ENCODE peak calls at places on chromosome 6, in six cellular contexts. L, T, K, S, U and O are unnamed samples.

GRCh38 chr6:43070028-43070632 is 6.0 kb upstream of the PTK7 start:
- DNase-seq in S (no peak), U (no peak), T (peak), L (no peak), K (no peak), O (peak)

GRCh38 chr6:29892696-29893095 is 49.6 kb upstream of the HLA-A start:
- DNase-seq in T (no peak), U (no peak), K (no peak), L (no peak), S (no peak), O (no peak)

GRCh38 chr6:14022673-14023072 is 94.9 kb upstream of the CD83 start:
- DNase-seq in T (no peak), U (no peak), K (no peak), L (no peak), S (no peak), O (no peak)

GRCh38 chr6:25387921-25388320 is 108.7 kb downstream of the CARMIL1 start:
- DNase-seq in L (no peak), K (no peak), T (no peak), S (no peak), U (no peak), O (no peak)

GRCh38 chr6:946546-946945 is 253.6 kb upstream of the EXOC2 start:
- DNase-seq in T (peak), K (no peak), S (no peak), L (no peak), U (no peak), O (no peak)

GRCh38 chr6:15351631-15352030 is 105.8 kb downstream of the JARID2 start:
- DNase-seq in K (no peak), S (no peak), L (peak), U (peak), T (peak), O (peak)

GRCh38 chr6:140581601-140582000 is 1207.2 kb upstream of the CITED2 start:
- DNase-seq in S (no peak), K (no peak), T (no peak), L (no peak), U (no peak), O (no peak)

GRCh38 chr6:137647762-137648412 is 153.7 kb upstream of the OLIG3 start:
- DNase-seq in T (peak), K (no peak), U (no peak), L (no peak), S (no peak), O (no peak)

GRCh38 chr6:90131614-90132423 is 164.8 kb downstream of the BACH2 start:
- DNase-seq in U (peak), L (no peak), K (no peak), S (no peak), T (peak), O (no peak)

GRCh38 chr6:13538084-13538483 is 36.3 kb upstream of the SIRT5 start:
- DNase-seq in U (no peak), S (no peak), L (no peak), K (no peak), T (peak), O (peak)

GRCh38 chr6:140538926-140539325 is 1164.5 kb upstream of the CITED2 start:
- DNase-seq in S (no peak), K (no peak), T (peak), L (no peak), U (no peak), O (no peak)

GRCh38 chr6:142820336-142821016 is 124.5 kb downstream of the HIVEP2 start:
- DNase-seq in S (no peak), K (no peak), L (no peak), T (no peak), U (no peak), O (no peak)

GRCh38 chr6:145749632-145750031 is 14.3 kb upstream of the EPM2A start:
- DNase-seq in U (no peak), T (peak), S (no peak), K (no peak), L (no peak), O (peak)

GRCh38 chr6:136728033-136728939 is 64.0 kb downstream of the MAP3K5 start:
- DNase-seq in U (no peak), L (no peak), S (no peak), K (no peak), T (no peak), O (no peak)

GRCh38 chr6:25130518-25130917 is 148.7 kb upstream of the CARMIL1 start:
- DNase-seq in T (no peak), K (no peak), S (no peak), U (no peak), L (no peak), O (no peak)

GRCh38 chr6:36608788-36609563 is 14.8 kb downstream of the SRSF3 start:
- DNase-seq in L (peak), S (no peak), K (peak), T (no peak), U (no peak), O (no peak)

GRCh38 chr6:101741474-101742171 is 348.1 kb downstream of the GRIK2 start:
- DNase-seq in S (no peak), K (no peak), U (no peak), L (no peak), T (no peak), O (no peak)

GRCh38 chr6:36807750-36808149 is 31.5 kb downstream of the CPNE5 start:
- DNase-seq in K (no peak), L (no peak), U (no peak), T (no peak), S (no peak), O (no peak)

GRCh38 chr6:124487778-124488431 is 474.3 kb upstream of the RNF217 start:
- DNase-seq in T (peak), L (no peak), U (no peak), S (no peak), K (no peak), O (no peak)

GRCh38 chr6:162005375-162005774 is 722.2 kb downstream of the PRKN start:
- DNase-seq in S (no peak), U (no peak), L (no peak), K (no peak), T (no peak), O (no peak)

GRCh38 chr6:133368664-133369063 is 127.5 kb downstream of the EYA4 start:
- DNase-seq in L (no peak), K (no peak), S (no peak), U (no peak), T (peak), O (no peak)

GRCh38 chr6:117908246-117909107 is 1.4 kb downstream of the SLC35F1 start:
- DNase-seq in K (no peak), U (no peak), T (no peak), L (no peak), S (no peak), O (no peak)

GRCh38 chr6:70395301-70395672 is 18.0 kb upstream of the FAM135A start:
- DNase-seq in L (no peak), U (no peak), T (no peak), S (no peak), K (no peak), O (no peak)

GRCh38 chr6:143842902-143843688 is at the start of gene LTV1:
- DNase-seq in S (peak), K (peak), T (peak), L (peak), U (peak), O (peak)
- TF ChIP-seq POLR2A in S (peak), K (peak), T (peak), L (peak), U (no peak), O (peak)

GRCh38 chr6:41058783-41059181 is 5.8 kb downstream of the APOBEC2 start:
- DNase-seq in S (no peak), K (no peak), U (no peak), T (no peak), L (no peak), O (no peak)

GRCh38 chr6:41051873-41052272 is 1.1 kb upstream of the APOBEC2 start:
- DNase-seq in L (no peak), K (no peak), T (no peak), U (no peak), S (no peak), O (no peak)

GRCh38 chr6:41056768-41057490 is 3.9 kb downstream of the APOBEC2 start:
- DNase-seq in L (no peak), K (peak), S (no peak), T (no peak), U (no peak), O (peak)

GRCh38 chr6:41053056-41053455 is at the start of gene APOBEC2:
- DNase-seq in K (no peak), U (peak), T (no peak), L (no peak), S (no peak), O (no peak)

GRCh38 chr6:41055149-41055548 is 2.1 kb downstream of the APOBEC2 start:
- DNase-seq in U (no peak), T (peak), K (no peak), L (no peak), S (no peak), O (no peak)
- TF ChIP-seq POLR2A in U (no peak), T (no peak), K (no peak), L (no peak), S (no peak), O (no peak)

GRCh38 chr6:20313960-20314530 is 87.6 kb upstream of the E2F3 start:
- DNase-seq in U (no peak), S (no peak), L (no peak), K (no peak), T (no peak), O (no peak)

GRCh38 chr6:20318851-20319387 is 82.8 kb upstream of the E2F3 start:
- DNase-seq in U (no peak), S (no peak), T (no peak), L (no peak), K (no peak), O (no peak)

GRCh38 chr6:20315456-20315855 is 86.2 kb upstream of the E2F3 start:
- DNase-seq in S (no peak), K (peak), T (no peak), U (no peak), L (no peak), O (no peak)

GRCh38 chr6:20317430-20317829 is 84.2 kb upstream of the E2F3 start:
- DNase-seq in S (no peak), L (no peak), T (no peak), K (no peak), U (no peak), O (no peak)

GRCh38 chr6:20319520-20320357 is 81.9 kb upstream of the E2F3 start:
- DNase-seq in L (no peak), K (peak), S (peak), U (peak), T (no peak), O (peak)
- TF ChIP-seq POLR2A in L (no peak), K (no peak), S (peak), U (no peak), T (no peak), O (peak)

DNA sequence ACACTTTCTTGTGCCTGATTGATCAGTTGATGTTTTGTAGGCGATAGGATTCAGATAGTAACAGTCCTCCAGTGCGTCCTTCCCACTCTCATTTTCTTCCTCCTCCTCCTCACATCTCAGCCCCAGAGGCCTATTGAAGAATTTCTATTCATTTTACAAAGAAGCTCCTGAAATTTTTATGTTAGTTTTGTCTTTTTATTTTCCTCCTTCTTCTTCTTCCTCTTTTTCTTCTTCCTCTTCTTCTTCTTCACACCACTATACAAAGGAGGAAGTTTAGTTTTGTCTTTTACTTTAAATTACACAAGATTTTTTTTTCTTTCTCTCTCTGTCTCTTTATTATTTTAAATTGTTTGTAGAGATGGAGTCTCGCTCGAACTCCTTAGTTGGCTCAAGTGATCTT is 19.1 kb downstream of the BTN2A1 start:
- DNase-seq in U (no peak), S (no peak), L (no peak), T (no peak), K (no peak), O (no peak)
- TF ChIP-seq POLR2A in U (no peak), S (no peak), L (no peak), T (no peak), K (no peak), O (no peak)

DNA sequence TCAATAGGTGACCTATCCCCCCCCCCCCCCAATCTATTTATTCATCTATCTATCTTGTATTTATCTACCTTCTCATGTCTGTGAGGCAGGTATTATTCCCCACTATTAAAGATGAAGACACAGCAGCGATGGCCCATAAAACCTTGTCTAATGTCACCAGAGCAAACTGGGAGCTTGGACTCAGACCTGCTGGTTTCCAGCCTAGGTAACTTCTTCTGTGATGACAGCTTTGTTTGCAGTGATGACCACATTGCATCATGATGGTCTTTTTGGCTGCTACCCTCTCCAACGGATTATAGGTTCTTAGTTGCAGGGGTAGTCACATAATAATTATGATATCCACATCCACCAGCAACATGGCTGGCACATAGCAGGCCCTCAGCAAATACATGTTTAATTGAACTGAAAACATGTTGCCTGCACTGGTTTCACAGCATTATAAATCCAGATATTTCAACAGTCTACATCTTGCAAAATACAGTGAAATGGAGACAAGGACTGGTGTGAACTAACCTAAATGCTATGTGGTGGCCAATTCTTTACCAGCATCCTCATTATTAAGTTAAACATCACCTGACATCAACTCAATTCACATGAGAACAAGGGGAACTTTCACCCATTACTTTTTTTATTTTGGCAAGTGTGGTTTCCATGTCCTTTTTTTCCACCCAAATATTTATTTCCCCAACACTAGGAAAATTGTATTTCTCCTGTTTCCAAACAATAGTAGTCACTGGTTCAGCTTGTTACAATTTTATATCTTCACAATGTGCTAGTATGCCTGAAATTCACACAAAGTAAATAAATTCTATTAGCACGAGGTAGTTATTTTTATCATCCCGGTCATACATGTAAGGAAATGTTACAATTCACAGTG is 712.5 kb upstream of the NRSN1 start:
- DNase-seq in T (peak), U (no peak), L (no peak), K (no peak), S (no peak), O (no peak)
- TF ChIP-seq POLR2A in T (no peak), U (no peak), L (no peak), K (no peak), S (no peak), O (no peak)

DNA sequence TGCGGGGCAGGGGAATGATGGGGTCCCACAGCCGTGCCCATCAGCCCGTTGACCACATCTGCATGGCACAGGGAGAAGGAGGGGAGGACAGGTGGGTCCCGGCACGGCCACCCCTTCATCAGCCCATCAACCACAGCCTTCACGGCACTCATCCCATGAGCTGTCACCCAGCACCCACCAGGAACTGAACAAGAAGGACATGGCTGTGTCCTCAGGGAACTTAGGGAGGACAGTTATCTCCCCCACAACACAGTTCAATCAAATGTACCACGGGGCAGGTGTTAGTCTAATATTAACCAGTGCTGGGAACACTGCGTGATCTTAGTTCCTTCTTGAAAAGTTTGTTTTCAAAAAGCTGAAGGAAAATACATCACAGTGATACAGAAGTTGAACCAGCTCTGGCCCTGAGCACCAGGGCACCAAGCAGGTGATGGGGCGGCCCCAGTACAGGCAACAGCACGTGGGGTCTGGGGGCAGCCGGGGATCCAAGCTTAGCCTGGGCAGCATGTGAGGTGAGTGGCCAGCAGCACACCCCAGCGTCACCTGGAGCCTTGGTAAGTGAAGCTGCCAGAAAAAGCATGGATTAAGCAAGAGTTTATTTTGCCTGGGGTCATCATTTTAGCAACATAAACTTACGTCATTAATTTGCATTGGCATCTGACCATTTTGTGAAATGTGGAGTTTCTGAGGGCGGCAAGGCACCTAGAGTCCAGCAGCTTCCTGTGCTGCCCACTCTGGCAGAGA is 35.5 kb upstream of the AFDN start:
- DNase-seq in S (no peak), K (no peak), L (no peak), U (no peak), T (no peak), O (no peak)
- TF ChIP-seq POLR2A in S (no peak), K (no peak), L (no peak), U (no peak), T (no peak), O (no peak)